ENCODE peak calls at places on chromosomes 6 and 20, in five cellular contexts. One of them, this sample, is unnamed.

GRCh38 chr20:8721098-8721497 is 347.8 kb upstream of the PLCB4 start:
- DNase-seq in tibial artery: peak; percentile 47
- DNase-seq in brain microvascular endothelial cell: peak; percentile 50
- DNase-seq in fibroblast of lung: peak; percentile 49
- DNase-seq in BE2C: peak; percentile 68
- DNase-seq in this sample: peak; percentile 59

GRCh38 chr6:149545258-149545753 is 537 bp downstream of the PPIL4 start:
- DNase-seq in tibial artery: no peak
- DNase-seq in brain microvascular endothelial cell: peak; percentile 75
- DNase-seq in fibroblast of lung: peak; percentile 70
- DNase-seq in BE2C: peak; percentile 18
- DNase-seq in this sample: peak; percentile 48

GRCh38 chr20:11452326-11452725 is 465.4 kb upstream of the BTBD3 start:
- DNase-seq in tibial artery: no peak
- DNase-seq in brain microvascular endothelial cell: peak; percentile 32
- DNase-seq in fibroblast of lung: peak; percentile 76
- DNase-seq in BE2C: no peak
- DNase-seq in this sample: peak; percentile 26

GRCh38 chr6:160039441-160039840 is 70.6 kb downstream of the IGF2R start:
- DNase-seq in tibial artery: no peak
- DNase-seq in brain microvascular endothelial cell: no peak
- DNase-seq in fibroblast of lung: no peak
- DNase-seq in BE2C: no peak
- DNase-seq in this sample: no peak

GRCh38 chr6:89082439-89082838 is 1.9 kb downstream of the PNRC1 start:
- DNase-seq in tibial artery: no peak
- DNase-seq in brain microvascular endothelial cell: peak; percentile 18
- DNase-seq in fibroblast of lung: peak; percentile 45
- DNase-seq in BE2C: no peak
- DNase-seq in this sample: no peak

GRCh38 chr6:20540683-20541082 is 6.4 kb downstream of the CDKAL1 start:
- DNase-seq in tibial artery: no peak
- DNase-seq in brain microvascular endothelial cell: peak; percentile 25
- DNase-seq in fibroblast of lung: no peak
- DNase-seq in BE2C: no peak
- DNase-seq in this sample: no peak

GRCh38 chr6:84027340-84028183 is 6.0 kb upstream of the MRAP2 start:
- DNase-seq in tibial artery: peak; percentile 38
- DNase-seq in brain microvascular endothelial cell: peak; percentile 3
- DNase-seq in fibroblast of lung: peak; percentile 77
- DNase-seq in BE2C: peak; percentile 75
- DNase-seq in this sample: peak; percentile 29

GRCh38 chr6:14975124-14975815 is 270.6 kb upstream of the JARID2 start:
- DNase-seq in tibial artery: no peak
- DNase-seq in brain microvascular endothelial cell: no peak
- DNase-seq in fibroblast of lung: peak; percentile 13
- DNase-seq in BE2C: no peak
- DNase-seq in this sample: no peak

GRCh38 chr6:122576888-122577287 is 33.3 kb upstream of the PKIB start:
- DNase-seq in tibial artery: no peak
- DNase-seq in brain microvascular endothelial cell: no peak
- DNase-seq in fibroblast of lung: no peak
- DNase-seq in BE2C: no peak
- DNase-seq in this sample: no peak

GRCh38 chr6:122578961-122579360 is 31.2 kb upstream of the PKIB start:
- DNase-seq in tibial artery: no peak
- DNase-seq in brain microvascular endothelial cell: no peak
- DNase-seq in fibroblast of lung: no peak
- DNase-seq in BE2C: no peak
- DNase-seq in this sample: no peak

GRCh38 chr6:122580731-122581130 is 29.5 kb upstream of the PKIB start:
- DNase-seq in tibial artery: no peak
- DNase-seq in brain microvascular endothelial cell: no peak
- DNase-seq in fibroblast of lung: peak; percentile 33
- DNase-seq in BE2C: no peak
- DNase-seq in this sample: no peak
- TF ChIP-seq CTCF in tibial artery: no peak
- TF ChIP-seq CTCF in brain microvascular endothelial cell: peak; percentile 36
- TF ChIP-seq CTCF in fibroblast of lung: no peak
- TF ChIP-seq CTCF in BE2C: peak; percentile 22
- TF ChIP-seq CTCF in this sample: no peak

GRCh38 chr6:163320402-163320801 is 94.1 kb upstream of the QKI start:
- DNase-seq in tibial artery: no peak
- DNase-seq in brain microvascular endothelial cell: no peak
- DNase-seq in fibroblast of lung: no peak
- DNase-seq in BE2C: no peak
- DNase-seq in this sample: no peak

GRCh38 chr6:163319609-163320366 is 94.7 kb upstream of the QKI start:
- DNase-seq in tibial artery: no peak
- DNase-seq in brain microvascular endothelial cell: no peak
- DNase-seq in fibroblast of lung: no peak
- DNase-seq in BE2C: no peak
- DNase-seq in this sample: no peak

GRCh38 chr6:163320804-163321203 is 93.7 kb upstream of the QKI start:
- DNase-seq in tibial artery: no peak
- DNase-seq in brain microvascular endothelial cell: no peak
- DNase-seq in fibroblast of lung: no peak
- DNase-seq in BE2C: no peak
- DNase-seq in this sample: no peak

GRCh38 chr6:163314791-163315404 is 99.6 kb upstream of the QKI start:
- DNase-seq in tibial artery: no peak
- DNase-seq in brain microvascular endothelial cell: no peak
- DNase-seq in fibroblast of lung: no peak
- DNase-seq in BE2C: no peak
- DNase-seq in this sample: no peak

DNA sequence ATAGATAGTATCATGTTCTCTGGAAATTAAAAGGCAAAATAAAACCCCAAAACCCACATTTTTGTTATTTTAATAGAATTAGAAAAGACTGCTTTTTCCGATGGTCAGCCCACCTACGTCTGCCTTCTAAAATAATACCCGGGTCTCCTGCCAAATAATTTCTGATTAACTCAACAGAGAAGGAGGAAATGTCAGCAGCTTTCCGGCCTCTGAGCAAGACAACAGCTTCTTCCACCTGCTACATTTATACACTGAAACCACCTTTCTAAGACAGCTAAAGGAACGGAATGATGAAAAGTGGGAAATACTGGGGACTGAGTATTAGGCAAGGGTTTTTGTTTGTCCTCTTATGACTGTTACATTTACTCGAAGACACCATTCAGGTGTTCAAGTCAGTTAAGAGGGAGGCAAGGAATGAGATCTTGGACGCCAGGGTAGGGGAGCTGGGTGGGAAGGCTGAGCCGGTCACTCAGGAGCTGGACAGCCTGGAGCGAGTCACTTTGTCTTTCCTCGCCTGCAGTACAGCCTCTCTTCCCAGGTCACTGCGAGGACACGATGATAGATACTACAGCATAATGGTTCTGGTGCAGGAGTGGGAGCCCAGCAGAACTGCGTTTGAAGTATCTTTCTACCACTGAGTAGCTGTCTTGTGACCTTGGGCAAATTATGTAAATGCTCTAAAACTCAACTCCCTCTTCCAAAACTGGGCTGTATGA is 96.3 kb upstream of the QKI start:
- DNase-seq in tibial artery: no peak
- DNase-seq in brain microvascular endothelial cell: no peak
- DNase-seq in fibroblast of lung: no peak
- DNase-seq in BE2C: no peak
- DNase-seq in this sample: no peak
- TF ChIP-seq CTCF in tibial artery: no peak
- TF ChIP-seq CTCF in brain microvascular endothelial cell: no peak
- TF ChIP-seq CTCF in fibroblast of lung: no peak
- TF ChIP-seq CTCF in BE2C: no peak
- TF ChIP-seq CTCF in this sample: no peak

DNA sequence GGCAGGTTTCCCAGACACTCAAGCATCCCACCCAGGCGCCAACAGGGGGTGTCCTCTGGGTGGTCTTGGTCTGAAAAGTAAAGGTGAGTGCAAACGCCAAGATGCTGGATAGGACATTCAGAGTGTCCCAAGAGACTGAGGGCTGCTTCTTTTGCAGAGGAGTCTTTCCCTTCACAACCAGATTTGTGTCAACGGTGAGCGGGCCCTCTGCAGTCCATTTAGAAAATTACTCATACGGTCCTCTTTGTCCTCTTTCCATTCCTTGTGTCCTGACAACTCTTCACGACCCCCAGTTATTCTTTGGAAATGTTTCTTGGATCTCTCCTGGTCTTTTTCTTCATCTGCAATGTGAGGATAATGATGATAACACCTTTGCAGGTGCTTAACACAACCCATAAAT is 257.8 kb downstream of the CDC5L start:
- DNase-seq in tibial artery: no peak
- DNase-seq in brain microvascular endothelial cell: no peak
- DNase-seq in fibroblast of lung: no peak
- DNase-seq in BE2C: no peak
- DNase-seq in this sample: no peak
- TF ChIP-seq CTCF in tibial artery: no peak
- TF ChIP-seq CTCF in brain microvascular endothelial cell: peak; percentile 15
- TF ChIP-seq CTCF in fibroblast of lung: peak; percentile 8
- TF ChIP-seq CTCF in BE2C: no peak
- TF ChIP-seq CTCF in this sample: no peak

GRCh38 chr6:39430446-39430845 is 107.9 kb upstream of the KCNK16 start:
- DNase-seq in tibial artery: no peak
- DNase-seq in brain microvascular endothelial cell: no peak
- DNase-seq in fibroblast of lung: no peak
- DNase-seq in BE2C: no peak
- DNase-seq in this sample: no peak

GRCh38 chr6:39428152-39428551 is 105.7 kb upstream of the KCNK16 start:
- DNase-seq in tibial artery: no peak
- DNase-seq in brain microvascular endothelial cell: no peak
- DNase-seq in fibroblast of lung: no peak
- DNase-seq in BE2C: no peak
- DNase-seq in this sample: no peak

GRCh38 chr6:39433630-39434029 is 111.1 kb upstream of the KCNK16 start:
- DNase-seq in tibial artery: no peak
- DNase-seq in brain microvascular endothelial cell: no peak
- DNase-seq in fibroblast of lung: no peak
- DNase-seq in BE2C: no peak
- DNase-seq in this sample: no peak

GRCh38 chr6:39430968-39431523 is 108.5 kb upstream of the KCNK16 start:
- DNase-seq in tibial artery: peak; percentile 51
- DNase-seq in brain microvascular endothelial cell: no peak
- DNase-seq in fibroblast of lung: peak; percentile 41
- DNase-seq in BE2C: peak; percentile 79
- DNase-seq in this sample: no peak

DNA sequence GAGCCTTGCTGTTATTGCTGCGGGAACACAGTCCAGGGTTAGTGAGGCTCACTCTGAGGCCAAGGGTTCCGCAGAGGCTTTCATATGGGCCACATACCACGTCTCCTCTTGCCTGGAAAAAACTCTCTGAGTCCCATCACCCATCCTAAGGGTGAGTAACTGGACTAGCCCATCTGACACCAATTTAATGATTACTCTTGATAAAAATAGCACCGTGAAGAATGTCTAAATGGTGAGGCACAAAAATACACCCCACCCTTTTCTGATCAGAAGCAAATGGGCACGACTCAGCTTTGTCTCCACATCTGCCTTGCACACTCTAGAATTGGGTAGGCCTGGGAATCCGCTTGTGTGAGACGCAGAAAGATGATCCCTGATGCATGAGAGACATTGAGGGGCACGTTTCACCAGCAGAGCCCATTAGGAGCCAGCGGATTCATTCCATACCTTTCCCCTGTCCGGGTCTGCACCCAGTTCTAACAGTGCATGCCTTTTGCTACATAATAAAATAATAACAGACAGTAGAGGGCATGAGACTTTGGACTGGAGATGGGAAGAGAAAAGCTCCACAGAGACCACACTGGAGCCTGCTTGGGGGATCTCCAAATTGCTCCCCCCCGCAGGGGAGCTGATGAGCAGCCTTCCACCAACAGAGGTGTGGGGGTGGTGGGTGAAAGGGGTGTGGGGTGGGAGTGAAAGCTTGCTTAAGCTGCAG is 110.0 kb upstream of the KCNK16 start:
- DNase-seq in tibial artery: no peak
- DNase-seq in brain microvascular endothelial cell: no peak
- DNase-seq in fibroblast of lung: peak; percentile 19
- DNase-seq in BE2C: no peak
- DNase-seq in this sample: no peak
- TF ChIP-seq CTCF in tibial artery: no peak
- TF ChIP-seq CTCF in brain microvascular endothelial cell: no peak
- TF ChIP-seq CTCF in fibroblast of lung: no peak
- TF ChIP-seq CTCF in BE2C: no peak
- TF ChIP-seq CTCF in this sample: no peak

DNA sequence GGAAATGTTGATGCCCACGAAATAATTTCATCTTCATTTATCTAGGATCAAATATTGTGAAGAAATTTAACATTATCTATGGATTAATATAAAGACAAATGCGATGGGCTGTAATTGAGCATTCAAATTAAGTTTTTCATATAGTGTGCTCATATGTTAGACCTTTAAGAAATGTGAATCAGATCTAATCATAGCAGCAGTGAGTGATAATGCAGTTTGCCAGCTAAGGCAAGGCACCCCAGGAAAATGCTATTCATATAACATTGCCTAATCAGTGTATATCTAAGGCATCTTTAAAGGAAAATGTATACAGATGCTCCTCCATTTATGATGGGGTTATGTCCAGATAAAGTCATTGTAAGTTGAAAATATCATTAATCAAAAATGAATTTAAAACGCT is 135.2 kb downstream of the KCNQ5 start:
- DNase-seq in tibial artery: no peak
- DNase-seq in brain microvascular endothelial cell: no peak
- DNase-seq in fibroblast of lung: no peak
- DNase-seq in BE2C: no peak
- DNase-seq in this sample: no peak
- TF ChIP-seq CTCF in tibial artery: no peak
- TF ChIP-seq CTCF in brain microvascular endothelial cell: no peak
- TF ChIP-seq CTCF in fibroblast of lung: no peak
- TF ChIP-seq CTCF in BE2C: no peak
- TF ChIP-seq CTCF in this sample: no peak